ENCODE peak calls at places on chromosomes 13 and 19, in seven cellular contexts. W is left lung, Q is GM06990, I is body of pancreas, U is IMR-90, F is brain microvascular endothelial cell, D is OCI-LY7. B is an unnamed sample.

GRCh38 chr13:26707122-26708006 is 53.2 kb downstream of the GPR12 start:
- DNase-seq in F (peak; percentile 54), Q (no peak), U (peak; percentile 58), W (no peak), I (no peak), D (peak; percentile 65), B (no peak)

GRCh38 chr19:28883241-28883693 is 329.7 kb downstream of the UQCRFS1 start:
- DNase-seq in U (peak; percentile 41), W (peak; percentile 53), F (no peak), D (no peak), I (no peak), Q (no peak), B (no peak)

GRCh38 chr19:54207908-54208783 is 7.5 kb downstream of the RPS9 start:
- DNase-seq in F (peak; percentile 40), Q (peak; percentile 62), W (peak; percentile 92), U (peak; percentile 78), D (no peak), I (peak; percentile 86), B (peak; percentile 61)

GRCh38 chr19:31214086-31214485 is 135.2 kb downstream of the TSHZ3 start:
- DNase-seq in W (peak; percentile 75), F (peak; percentile 99), I (peak; percentile 28), U (peak; percentile 100), D (no peak), Q (no peak), B (peak; percentile 86)

GRCh38 chr13:112333756-112334543 is 42.2 kb upstream of the SPACA7 start:
- DNase-seq in I (no peak), Q (no peak), F (peak; percentile 53), D (no peak), U (no peak), W (no peak), B (no peak)

GRCh38 chr19:49808762-49809154 is 4.3 kb downstream of the FUZ start:
- DNase-seq in U (peak; percentile 71), W (peak; percentile 94), F (peak; percentile 68), Q (peak; percentile 76), D (peak; percentile 88), I (peak; percentile 97), B (peak; percentile 95)

GRCh38 chr19:39568604-39569003 is 28.6 kb upstream of the EID2 start:
- DNase-seq in W (no peak), Q (no peak), I (no peak), U (no peak), D (no peak), F (peak; percentile 24), B (no peak)

GRCh38 chr13:114129649-114130062 is 2.8 kb downstream of the RASA3 start:
- DNase-seq in D (no peak), F (no peak), U (no peak), I (no peak), Q (no peak), W (no peak), B (no peak)

GRCh38 chr13:44719857-44720671 is 143.9 kb upstream of the TSC22D1 start:
- DNase-seq in F (peak; percentile 82), W (no peak), I (peak; percentile 25), Q (no peak), D (no peak), U (peak; percentile 75), B (no peak)

GRCh38 chr19:39355253-39355652 is 13.0 kb downstream of the SAMD4B start:
- DNase-seq in F (no peak), D (no peak), I (no peak), Q (no peak), W (no peak), U (no peak), B (no peak)

GRCh38 chr13:65836066-65836465 is 1394.1 kb downstream of the PCDH9 start:
- DNase-seq in I (peak; percentile 19), Q (no peak), F (no peak), D (no peak), W (no peak), U (no peak), B (no peak)

GRCh38 chr13:109745702-109746101 is 40.7 kb downstream of the IRS2 start:
- DNase-seq in I (no peak), Q (no peak), F (no peak), D (no peak), U (no peak), W (no peak), B (no peak)

GRCh38 chr13:109746364-109746763 is 40.0 kb downstream of the IRS2 start:
- DNase-seq in I (no peak), U (no peak), W (no peak), Q (no peak), F (no peak), D (no peak), B (no peak)

GRCh38 chr13:109748677-109749076 is 37.7 kb downstream of the IRS2 start:
- DNase-seq in I (no peak), W (no peak), F (no peak), D (no peak), Q (no peak), U (no peak), B (no peak)

GRCh38 chr13:109749365-109749764 is 37.0 kb downstream of the IRS2 start:
- DNase-seq in I (no peak), U (no peak), D (no peak), Q (no peak), F (no peak), W (no peak), B (no peak)

DNA sequence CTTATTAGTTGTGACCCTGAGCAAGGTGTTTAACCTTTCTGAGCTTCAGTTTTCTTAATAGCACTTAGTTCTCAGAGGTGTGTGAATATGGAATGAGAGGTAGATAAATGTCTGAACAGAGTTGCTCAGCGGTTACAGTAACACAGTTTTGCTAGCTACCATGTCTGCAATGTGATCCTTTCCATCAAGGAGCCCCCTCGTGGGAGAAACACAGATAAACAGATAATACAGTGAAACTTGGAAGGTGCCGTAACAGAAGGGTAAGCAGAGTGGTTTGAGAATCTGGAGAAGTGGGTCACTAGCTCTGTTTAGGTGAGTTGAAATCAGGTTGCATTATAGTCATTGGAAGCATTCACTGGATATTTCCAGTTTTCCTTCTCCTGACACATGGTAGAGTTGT is 38.9 kb downstream of the IRS2 start:
- DNase-seq in F (no peak), U (no peak), I (no peak), W (no peak), D (no peak), Q (no peak), B (no peak)
- TF ChIP-seq CTCF in F (peak; percentile 37), U (peak; percentile 2), I (no peak), W (no peak), D (peak; percentile 17), Q (no peak), B (no peak)

GRCh38 chr13:98809345-98809777 is 56.9 kb upstream of the SLC15A1 start:
- DNase-seq in U (no peak), D (no peak), Q (no peak), W (no peak), I (no peak), F (no peak), B (no peak)
- H3K4me3 ChIP-seq in U (no peak overlapping the region), D (no peak overlapping the region), Q (no peak overlapping the region), W (no peak overlapping the region), I (no peak overlapping the region), F (no peak overlapping the region), B (no peak overlapping the region)

DNA sequence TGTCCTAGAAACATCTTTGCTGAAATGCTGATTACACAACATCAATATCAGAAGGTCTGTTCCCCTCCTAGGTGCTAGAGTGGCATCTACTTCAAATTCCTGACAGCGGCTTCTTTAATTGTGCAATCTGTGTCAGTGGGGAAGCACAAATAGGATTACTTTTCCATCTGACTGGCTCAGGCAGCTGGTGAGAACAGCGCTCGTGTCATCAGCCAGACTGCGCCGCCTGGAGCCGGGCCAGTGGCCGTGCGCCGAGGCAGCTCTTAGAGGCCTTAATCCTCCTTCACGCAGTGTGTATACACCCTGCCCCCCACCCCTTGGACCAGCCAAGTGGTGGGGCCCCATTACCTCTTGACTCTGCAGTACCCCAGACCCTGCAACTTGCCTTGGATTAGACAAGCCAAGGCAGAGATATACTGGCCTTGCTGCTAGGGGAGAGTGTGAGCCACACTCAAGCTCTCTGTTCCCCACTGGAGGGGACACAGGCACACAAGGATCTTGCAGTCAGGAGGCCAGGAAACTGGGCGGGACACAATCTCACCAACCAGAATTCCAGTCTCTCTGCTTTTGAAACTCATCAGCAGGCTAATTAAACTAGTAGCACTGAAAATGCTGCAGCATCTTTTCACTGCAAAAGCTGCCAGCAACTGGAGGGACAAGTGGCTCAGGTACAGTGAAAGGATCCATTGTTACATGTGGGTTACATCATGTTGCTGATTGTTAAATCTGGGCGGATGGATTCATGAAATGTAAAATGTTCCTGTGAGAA is 48.9 kb upstream of the EPHX3 start:
- DNase-seq in Q (no peak), U (peak; percentile 89), F (peak; percentile 69), D (no peak), W (peak; percentile 80), I (peak; percentile 78), B (peak; percentile 79)
- H3K36me3 ChIP-seq in Q (peaks cover 2% of the 10 kb centered on the region), U (peaks cover 2% of the 10 kb centered on the region), F (no peaks in the 10 kb centered on the region), D (peaks cover 13% of the 10 kb centered on the region), W (no peaks in the 10 kb centered on the region), I (no peaks in the 10 kb centered on the region), B (no peaks in the 10 kb centered on the region)

DNA sequence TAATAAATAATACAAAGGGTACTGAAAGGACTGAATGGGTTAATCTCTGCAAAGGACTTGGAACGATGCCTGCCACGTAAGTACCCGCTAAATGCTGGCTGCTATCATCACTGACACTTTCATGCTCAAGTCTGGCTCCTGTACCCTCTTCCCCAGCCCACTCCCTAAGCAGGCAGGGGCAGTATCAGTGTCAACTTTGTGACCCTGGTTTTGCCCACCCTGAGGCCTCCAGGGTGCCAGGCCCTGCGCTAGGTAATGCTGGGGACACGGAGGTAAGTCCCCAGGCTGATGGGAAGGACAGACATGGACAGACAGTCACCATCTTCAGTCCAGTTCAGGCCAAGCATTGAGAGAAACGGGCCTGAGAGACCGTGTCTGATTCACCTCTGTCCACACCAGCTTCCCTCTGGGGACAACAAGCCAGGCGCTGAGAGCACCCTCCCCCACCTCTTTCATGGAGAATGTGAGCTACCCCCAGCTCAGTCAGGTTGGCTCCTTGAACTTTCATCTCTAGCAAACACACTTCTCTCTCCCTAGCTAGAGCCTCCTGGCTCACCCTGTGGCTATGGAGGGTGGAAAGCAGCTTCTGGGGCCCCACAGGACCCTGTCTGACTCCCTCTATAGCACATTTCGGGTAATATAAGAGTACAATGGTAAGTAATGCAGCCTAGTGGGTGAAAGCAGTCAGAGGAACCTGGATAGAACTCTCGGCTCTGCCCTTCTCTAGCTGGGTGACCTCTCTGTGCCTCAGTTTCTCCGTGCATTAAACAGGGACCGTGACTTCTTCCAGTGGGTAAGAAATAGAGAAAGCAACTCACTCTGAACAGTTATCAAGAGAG is 758 bp downstream of the ETFB start:
- DNase-seq in I (peak; percentile 55), U (peak; percentile 53), Q (no peak), D (peak; percentile 58), F (peak; percentile 29), W (no peak), B (no peak)
- TF ChIP-seq CTCF in I (no peak), U (no peak), Q (no peak), D (peak; percentile 49), F (peak; percentile 31), W (no peak), B (no peak)

GRCh38 chr19:14437578-14438140 is 4.6 kb downstream of the PKN1 start:
- DNase-seq in W (no peak), F (peak; percentile 46), D (no peak), Q (no peak), U (no peak), I (no peak), B (no peak)
- H3K4me3 ChIP-seq in W (no peak overlapping the region), F (no peak overlapping the region), D (no peak overlapping the region), Q (no peak overlapping the region), U (no peak overlapping the region), I (no peak overlapping the region), B (no peak overlapping the region)

GRCh38 chr19:36099166-36099785 is 11.7 kb upstream of the OVOL3 start:
- DNase-seq in Q (no peak), I (no peak), F (no peak), U (no peak), W (no peak), D (no peak), B (no peak)
- H3K36me3 ChIP-seq in Q (peaks cover 36% of the 10 kb centered on the region), I (no peaks in the 10 kb centered on the region), F (no peaks in the 10 kb centered on the region), U (peaks cover 8% of the 10 kb centered on the region), W (no peaks in the 10 kb centered on the region), D (peaks cover 93% of the 10 kb centered on the region), B (no peaks in the 10 kb centered on the region)